ENCODE peak calls at places on chromosome 22, in nine cellular contexts. S is A549, Y is GM12878, R is transverse colon, K is upper lobe of left lung, W is sigmoid colon, X is ovary, P is stomach, N is suprapubic skin. L is an unnamed sample. For H3K4me1, the result is how much of the 10 kb centered on the place peaks cover.

GRCh38 chr22:36277482-36278291 is 24.8 kb downstream of the APOL1 start:
- DNase-seq in S (peak), Y (no peak), R (peak), K (peak), W (peak), X (peak), P (peak), N (no peak), L (no peak)

GRCh38 chr22:41801886-41802285 is 1.4 kb downstream of the CCDC134 start:
- DNase-seq in S (no peak), Y (no peak), R (no peak), K (no peak), W (no peak), X (no peak), P (no peak), N (no peak), L (no peak)

GRCh38 chr22:35330258-35330861 is 30.7 kb downstream of the TOM1 start:
- DNase-seq in S (no peak), Y (no peak), R (peak), K (peak), W (peak), X (peak), P (peak), N (peak), L (peak)

GRCh38 chr22:27270818-27271510 is 530.6 kb downstream of the MN1 start:
- DNase-seq in S (no peak), Y (no peak), R (no peak), K (peak), W (no peak), X (peak), P (no peak), N (no peak), L (no peak)

GRCh38 chr22:26702906-26703830 is 45.8 kb downstream of the MIAT start:
- DNase-seq in S (peak), Y (no peak), R (no peak), K (no peak), W (no peak), X (no peak), P (no peak), N (no peak), L (no peak)

GRCh38 chr22:30027169-30027568 is 53.1 kb upstream of the HORMAD2 start:
- DNase-seq in S (peak), Y (no peak), R (peak), K (no peak), W (no peak), X (no peak), P (peak), N (no peak), L (no peak)

GRCh38 chr22:32764330-32765116 is 37.0 kb upstream of the TIMP3 start:
- DNase-seq in S (peak), Y (no peak), R (peak), K (no peak), W (peak), X (no peak), P (no peak), N (peak), L (peak)

GRCh38 chr22:41857160-41857859 is 24.4 kb downstream of the SREBF2 start:
- DNase-seq in S (peak), Y (peak), R (peak), K (no peak), W (no peak), X (no peak), P (peak), N (no peak), L (no peak)

GRCh38 chr22:41638124-41638523 is 17.0 kb downstream of the XRCC6 start:
- DNase-seq in S (peak), Y (no peak), R (no peak), K (no peak), W (no peak), X (no peak), P (no peak), N (no peak), L (no peak)

GRCh38 chr22:43300891-43301676 is 42.1 kb downstream of the SCUBE1 start:
- DNase-seq in S (no peak), Y (no peak), R (no peak), K (peak), W (no peak), X (peak), P (no peak), N (no peak), L (peak)

GRCh38 chr22:17241571-17242310 is 22.5 kb upstream of the ADA2 start:
- DNase-seq in S (no peak), Y (no peak), R (no peak), K (no peak), W (no peak), X (no peak), P (no peak), N (no peak), L (no peak)

GRCh38 chr22:42829311-42829710 is 27.8 kb downstream of the ARFGAP3 start:
- DNase-seq in S (no peak), Y (no peak), R (no peak), K (no peak), W (no peak), X (no peak), P (no peak), N (no peak), L (no peak)

GRCh38 chr22:31676700-31677099 is 14.7 kb upstream of the PISD start:
- DNase-seq in S (peak), Y (peak), R (peak), K (peak), W (peak), X (peak), P (peak), N (peak), L (peak)

GRCh38 chr22:32737811-32738210 is 63.7 kb upstream of the TIMP3 start:
- DNase-seq in S (no peak), Y (no peak), R (no peak), K (no peak), W (no peak), X (no peak), P (no peak), N (no peak), L (no peak)

GRCh38 chr22:30046716-30047363 is 33.4 kb upstream of the HORMAD2 start:
- DNase-seq in S (no peak), Y (no peak), R (no peak), K (peak), W (peak), X (no peak), P (no peak), N (no peak), L (no peak)

GRCh38 chr22:19215360-19215759 is 36.8 kb upstream of the SLC25A1 start:
- DNase-seq in S (no peak), Y (no peak), R (no peak), K (no peak), W (no peak), X (no peak), P (no peak), N (no peak), L (no peak)

GRCh38 chr22:27576815-27577564 is 224.6 kb downstream of the MN1 start:
- DNase-seq in S (no peak), Y (no peak), R (no peak), K (no peak), W (peak), X (no peak), P (no peak), N (no peak), L (no peak)

GRCh38 chr22:42801537-42802165 is 55.4 kb downstream of the ARFGAP3 start:
- DNase-seq in S (no peak), Y (no peak), R (no peak), K (no peak), W (peak), X (no peak), P (no peak), N (no peak), L (no peak)

GRCh38 chr22:24540470-24540869 is 14.5 kb downstream of the GUCD1 start:
- DNase-seq in S (no peak), Y (no peak), R (no peak), K (no peak), W (no peak), X (no peak), P (no peak), N (no peak), L (no peak)

GRCh38 chr22:41768420-41768819 is 32.1 kb upstream of the CCDC134 start:
- DNase-seq in S (no peak), Y (no peak), R (no peak), K (no peak), W (no peak), X (no peak), P (no peak), N (no peak), L (no peak)

GRCh38 chr22:31899661-31900060 is 44.7 kb upstream of the YWHAH start:
- DNase-seq in S (no peak), Y (no peak), R (no peak), K (no peak), W (no peak), X (no peak), P (no peak), N (no peak), L (no peak)

GRCh38 chr22:41966607-41967240 is 2.5 kb upstream of the SEPTIN3 start:
- DNase-seq in S (peak), Y (peak), R (peak), K (no peak), W (no peak), X (no peak), P (peak), N (no peak), L (peak)

GRCh38 chr22:41353862-41354575 is 27.7 kb upstream of the TEF start:
- DNase-seq in S (no peak), Y (no peak), R (no peak), K (no peak), W (no peak), X (no peak), P (no peak), N (no peak), L (no peak)

GRCh38 chr22:40668611-40669390 is 10.5 kb upstream of the MCHR1 start:
- DNase-seq in S (peak), Y (no peak), R (no peak), K (no peak), W (no peak), X (no peak), P (no peak), N (no peak), L (no peak)

GRCh38 chr22:41856484-41856883 is 23.6 kb downstream of the SREBF2 start:
- DNase-seq in S (no peak), Y (no peak), R (peak), K (no peak), W (no peak), X (no peak), P (no peak), N (no peak), L (no peak)

GRCh38 chr22:24506802-24507438 is 11.8 kb downstream of the UPB1 start:
- DNase-seq in S (peak), Y (no peak), R (no peak), K (no peak), W (no peak), X (no peak), P (no peak), N (no peak), L (no peak)

GRCh38 chr22:33166206-33166605 is 108.0 kb upstream of the SYN3 start:
- DNase-seq in S (no peak), Y (no peak), R (no peak), K (no peak), W (no peak), X (no peak), P (no peak), N (no peak), L (no peak)

GRCh38 chr22:19756288-19757128 is 4.1 kb upstream of the TBX1 start:
- DNase-seq in S (peak), Y (no peak), R (peak), K (peak), W (no peak), X (no peak), P (peak), N (no peak), L (no peak)

GRCh38 chr22:17707526-17707925 is 66.7 kb downstream of the BID start:
- DNase-seq in S (no peak), Y (no peak), R (no peak), K (no peak), W (no peak), X (no peak), P (no peak), N (no peak), L (no peak)

GRCh38 chr22:24471570-24471969 is 23.6 kb upstream of the UPB1 start:
- DNase-seq in S (no peak), Y (no peak), R (no peak), K (no peak), W (peak), X (peak), P (no peak), N (no peak), L (peak)

GRCh38 chr22:27129266-27129665 is 471.9 kb downstream of the MIAT start:
- DNase-seq in S (peak), Y (no peak), R (no peak), K (no peak), W (no peak), X (no peak), P (no peak), N (no peak), L (no peak)

GRCh38 chr22:27105142-27106025 is 448.0 kb downstream of the MIAT start:
- DNase-seq in S (no peak), Y (no peak), R (peak), K (no peak), W (peak), X (peak), P (peak), N (peak), L (peak)

GRCh38 chr22:42793848-42794405 is 63.1 kb downstream of the ARFGAP3 start:
- DNase-seq in S (no peak), Y (no peak), R (no peak), K (peak), W (peak), X (no peak), P (no peak), N (no peak), L (no peak)

GRCh38 chr22:43136255-43136654 is 6.9 kb downstream of the MCAT start:
- DNase-seq in S (peak), Y (no peak), R (peak), K (no peak), W (no peak), X (no peak), P (peak), N (no peak), L (no peak)

GRCh38 chr22:43162412-43163150 is 11.2 kb downstream of the TSPO start:
- DNase-seq in S (no peak), Y (no peak), R (no peak), K (peak), W (no peak), X (no peak), P (no peak), N (no peak), L (no peak)

GRCh38 chr22:33380789-33381530 is 322.8 kb upstream of the SYN3 start:
- DNase-seq in S (peak), Y (peak), R (no peak), K (no peak), W (no peak), X (no peak), P (no peak), N (no peak), L (no peak)

GRCh38 chr22:44491666-44492405 is 6.2 kb downstream of the RTL6 start:
- DNase-seq in S (no peak), Y (no peak), R (no peak), K (peak), W (no peak), X (no peak), P (no peak), N (no peak), L (no peak)

GRCh38 chr22:44495629-44496028 is 2.4 kb downstream of the RTL6 start:
- DNase-seq in S (no peak), Y (no peak), R (no peak), K (peak), W (no peak), X (no peak), P (no peak), N (no peak), L (no peak)

GRCh38 chr22:44496305-44496704 is 1.7 kb downstream of the RTL6 start:
- DNase-seq in S (no peak), Y (no peak), R (no peak), K (peak), W (peak), X (no peak), P (no peak), N (no peak), L (no peak)

GRCh38 chr22:44494497-44494896 is 3.5 kb downstream of the RTL6 start:
- DNase-seq in S (no peak), Y (no peak), R (no peak), K (no peak), W (no peak), X (no peak), P (no peak), N (no peak), L (no peak)

GRCh38 chr22:44493206-44493605 is 4.8 kb downstream of the RTL6 start:
- DNase-seq in S (no peak), Y (no peak), R (no peak), K (no peak), W (no peak), X (no peak), P (no peak), N (no peak), L (no peak)
- TF ChIP-seq EP300 in S (no peak), Y (no peak), R (no peak), K (no peak), W (no peak), X (no peak), P (no peak), N (no peak), L (no peak)

GRCh38 chr22:20853236-20853660 is 5.4 kb downstream of the PI4KA start:
- DNase-seq in S (no peak), Y (no peak), R (no peak), K (no peak), W (no peak), X (no peak), P (no peak), N (no peak), L (no peak)

GRCh38 chr22:20859615-20860014 is 808 bp downstream of the SNAP29 start:
- DNase-seq in S (no peak), Y (no peak), R (no peak), K (no peak), W (no peak), X (no peak), P (no peak), N (no peak), L (no peak)

GRCh38 chr22:20857838-20858614 is 585 bp downstream of the PI4KA start:
- DNase-seq in S (peak), Y (peak), R (peak), K (peak), W (peak), X (peak), P (peak), N (peak), L (peak)

GRCh38 chr22:20858615-20859416 is at the start of the genes PI4KA and SNAP29:
- DNase-seq in S (peak), Y (peak), R (peak), K (peak), W (peak), X (peak), P (peak), N (peak), L (peak)

GRCh38 chr22:20857247-20857643 is 1.4 kb downstream of the PI4KA start:
- DNase-seq in S (no peak), Y (no peak), R (no peak), K (no peak), W (no peak), X (no peak), P (no peak), N (no peak), L (no peak)
- H3K4me1 ChIP-seq in S (under half), Y (under half), R (under half), K (under half), W (under half), X (under half), P (half or more), N (half or more), L (under half)

GRCh38 chr22:22935056-22935545 is 47.5 kb downstream of the IGLL5 start:
- DNase-seq in S (no peak), Y (no peak), R (no peak), K (no peak), W (no peak), X (no peak), P (no peak), N (no peak), L (no peak)

GRCh38 chr22:22936190-22936914 is 48.7 kb downstream of the IGLL5 start:
- DNase-seq in S (no peak), Y (no peak), R (no peak), K (no peak), W (no peak), X (no peak), P (no peak), N (no peak), L (no peak)

GRCh38 chr22:22936915-22937656 is 49.5 kb downstream of the IGLL5 start:
- DNase-seq in S (no peak), Y (no peak), R (no peak), K (no peak), W (no peak), X (no peak), P (no peak), N (no peak), L (no peak)

GRCh38 chr22:22934543-22935055 is 47.0 kb downstream of the IGLL5 start:
- DNase-seq in S (no peak), Y (no peak), R (no peak), K (no peak), W (no peak), X (no peak), P (no peak), N (no peak), L (no peak)

DNA sequence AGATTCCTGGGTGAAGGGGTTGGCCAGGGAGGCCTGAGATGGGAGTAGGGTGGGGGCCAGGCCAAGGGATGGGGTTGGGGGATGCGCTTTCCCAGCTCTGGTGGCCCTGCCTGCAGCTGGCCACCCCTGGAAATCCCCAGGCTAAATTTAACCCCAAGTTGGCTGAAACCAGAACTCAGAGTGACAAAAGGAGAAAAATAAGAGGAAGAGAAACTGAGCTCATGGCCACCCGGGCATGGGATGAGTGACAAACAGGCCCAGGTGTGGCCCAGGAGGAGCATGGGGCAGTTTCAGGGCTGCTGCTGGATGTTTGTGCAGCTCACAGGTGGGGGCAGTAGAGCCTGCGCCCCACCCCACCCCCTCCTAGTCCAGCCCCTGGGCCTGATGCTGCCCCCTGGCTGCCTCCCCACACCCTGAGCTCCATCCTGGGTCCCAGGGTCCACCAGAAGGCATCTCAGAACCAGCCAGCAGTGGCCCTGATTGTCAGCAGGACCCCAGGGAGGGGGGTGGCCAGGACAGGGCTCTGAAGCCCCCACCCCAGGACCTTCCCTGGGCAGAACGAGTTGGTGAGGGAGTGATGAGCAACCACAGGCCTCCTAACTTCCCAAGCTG is 48.0 kb downstream of the IGLL5 start:
- DNase-seq in S (no peak), Y (peak), R (peak), K (no peak), W (no peak), X (no peak), P (peak), N (no peak), L (no peak)
- H3K4me3 ChIP-seq in S (no peak), Y (peak), R (no peak), K (no peak), W (no peak), X (no peak), P (no peak), N (no peak), L (no peak)

DNA sequence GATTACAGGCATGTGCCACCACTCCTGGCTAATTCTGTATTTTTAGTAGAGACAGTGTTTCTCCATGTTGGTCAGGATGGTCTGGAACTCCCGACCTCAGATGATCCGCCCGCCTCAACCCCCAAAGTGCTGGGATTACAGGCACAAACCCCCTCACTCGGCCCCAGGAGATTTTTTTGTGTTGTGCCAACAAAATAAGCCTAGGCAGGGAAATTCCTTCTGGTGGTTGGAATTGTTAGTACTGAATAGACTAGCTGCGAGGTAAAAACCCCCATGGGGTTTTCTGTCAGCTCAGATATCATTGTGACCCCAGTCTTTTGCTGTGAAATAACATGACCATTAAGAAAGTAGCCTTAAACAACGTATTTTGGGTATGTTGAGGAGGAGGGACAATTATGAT is 144.9 kb downstream of the BCR start:
- DNase-seq in S (no peak), Y (no peak), R (no peak), K (no peak), W (no peak), X (no peak), P (no peak), N (no peak), L (no peak)
- TF ChIP-seq EP300 in S (no peak), Y (peak), R (no peak), K (no peak), W (no peak), X (no peak), P (no peak), N (no peak), L (no peak)